ENCODE peak calls at places on chromosome 21, in four cellular contexts. F is HEK293T, E is HepG2, V is K562. S is an unnamed sample.

GRCh38 chr21:26844258-26845065 is 747 bp downstream of the ADAMTS1 start:
- DNase-seq in F (peak; percentile 48), E (no peak), V (no peak), S (no peak)

GRCh38 chr21:33402011-33402979 is 918 bp upstream of the IFNGR2 start:
- DNase-seq in F (no peak), E (no peak), V (peak; percentile 55), S (no peak)

GRCh38 chr21:26007911-26008579 is 162.5 kb downstream of the APP start:
- DNase-seq in F (no peak), E (no peak), V (no peak), S (no peak)

GRCh38 chr21:21230672-21231071 is 232.5 kb downstream of the NCAM2 start:
- DNase-seq in F (no peak), E (no peak), V (no peak), S (no peak)

GRCh38 chr21:37060296-37060695 is 12.6 kb downstream of the PIGP start:
- DNase-seq in F (peak; percentile 75), E (peak; percentile 89), V (no peak), S (no peak)

GRCh38 chr21:29892379-29892778 is 47.4 kb downstream of the GRIK1 start:
- DNase-seq in F (no peak), E (no peak), V (no peak), S (no peak)

GRCh38 chr21:36179145-36179544 is 22.5 kb downstream of the DOP1B start:
- DNase-seq in F (no peak), E (no peak), V (no peak), S (no peak)

GRCh38 chr21:29133796-29134195 is 3.4 kb downstream of the MAP3K7CL start:
- DNase-seq in F (no peak), E (no peak), V (no peak), S (no peak)

GRCh38 chr21:25660233-25660632 is 21.2 kb downstream of the JAM2 start:
- DNase-seq in F (peak; percentile 44), E (no peak), V (no peak), S (no peak)

GRCh38 chr21:36396314-36396713 is 11.1 kb downstream of the CHAF1B start:
- DNase-seq in F (no peak), E (no peak), V (no peak), S (no peak)

GRCh38 chr21:31560479-31560878 is 99.0 kb upstream of the SOD1 start:
- DNase-seq in F (no peak), E (no peak), V (no peak), S (no peak)

GRCh38 chr21:16437586-16437985 is 707.8 kb downstream of the USP25 start:
- DNase-seq in F (no peak), E (no peak), V (no peak), S (no peak)

GRCh38 chr21:46637952-46638746 is 2.7 kb downstream of the PRMT2 start:
- DNase-seq in F (no peak), E (no peak), V (peak; percentile 58), S (peak; percentile 35)

GRCh38 chr21:33943293-33943692 is 27.7 kb upstream of the ATP5PO start:
- DNase-seq in F (no peak), E (no peak), V (no peak), S (no peak)

GRCh38 chr21:29077651-29078090 is 4.2 kb upstream of the CCT8 start:
- DNase-seq in F (no peak), E (no peak), V (no peak), S (peak; percentile 45)

GRCh38 chr21:44950351-44950750 is 10.5 kb downstream of the SLX9 start:
- DNase-seq in F (no peak), E (no peak), V (no peak), S (no peak)

GRCh38 chr21:38696617-38697016 is 109.1 kb upstream of the ETS2 start:
- DNase-seq in F (no peak), E (no peak), V (no peak), S (no peak)
- TF ChIP-seq FOXK2 in F (no peak), E (no peak), V (no peak), S (no peak)

GRCh38 chr21:35100351-35100771 is 51.3 kb upstream of the RUNX1 start:
- DNase-seq in F (no peak), E (no peak), V (no peak), S (no peak)

GRCh38 chr21:35106246-35106835 is 57.2 kb upstream of the RUNX1 start:
- DNase-seq in F (no peak), E (no peak), V (peak; percentile 87), S (no peak)

GRCh38 chr21:35107520-35107919 is 58.4 kb upstream of the RUNX1 start:
- DNase-seq in F (no peak), E (no peak), V (no peak), S (no peak)

GRCh38 chr21:35099310-35099709 is 50.2 kb upstream of the RUNX1 start:
- DNase-seq in F (no peak), E (no peak), V (no peak), S (no peak)

DNA sequence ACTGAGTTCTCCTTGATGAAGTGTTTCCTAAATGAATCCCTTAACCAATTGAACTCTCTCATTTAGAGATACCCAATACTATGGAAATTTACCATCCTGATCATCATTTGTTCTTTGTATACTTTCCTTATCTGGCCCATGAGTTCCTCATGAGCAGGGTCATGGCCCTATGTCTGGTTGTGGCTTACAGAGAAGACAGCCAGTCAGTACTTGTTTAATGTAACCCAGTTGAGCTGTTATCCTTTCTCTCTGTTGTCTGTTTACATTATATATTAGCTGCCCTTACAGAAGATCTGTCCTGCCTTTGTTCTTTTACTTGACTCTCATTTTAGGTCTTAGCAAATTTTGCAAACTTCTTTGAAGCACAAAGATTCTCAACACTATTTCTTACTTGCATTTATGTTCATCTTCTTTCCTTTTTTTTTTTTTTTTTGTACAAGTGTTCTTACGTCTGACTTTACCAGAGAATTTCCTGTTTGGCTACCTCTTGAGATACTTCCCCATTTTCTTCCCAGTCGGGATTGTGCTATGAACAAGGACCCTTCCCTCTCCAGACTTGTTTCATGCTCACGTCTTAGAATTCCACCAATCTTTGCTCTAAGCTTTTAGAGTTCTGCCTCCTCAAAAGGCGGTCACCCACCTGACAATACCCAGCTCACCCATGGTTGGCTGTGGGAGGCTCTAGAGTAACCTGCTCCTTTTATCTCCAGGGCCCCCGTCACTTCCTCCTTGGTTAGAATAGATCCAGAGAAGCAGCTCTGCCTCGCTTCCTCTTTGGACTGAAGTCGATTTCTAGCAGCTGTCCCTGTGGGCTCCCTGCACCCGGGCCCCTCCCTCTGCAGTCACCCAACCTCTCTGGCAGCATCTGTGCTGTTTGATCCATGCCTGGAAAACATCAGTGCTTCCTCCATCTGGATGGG is 53.6 kb upstream of the RUNX1 start:
- DNase-seq in F (no peak), E (peak; percentile 48), V (peak; percentile 76), S (no peak)
- TF ChIP-seq FOXK2 in F (no peak), E (no peak), V (peak; percentile 78), S (no peak)

GRCh38 chr21:42123509-42123908 is 52.4 kb downstream of the UMODL1 start:
- DNase-seq in F (no peak), E (no peak), V (no peak), S (no peak)
- TF ChIP-seq FOXK2 in F (no peak), E (no peak), V (no peak), S (no peak)

GRCh38 chr21:15001773-15002647 is 62.8 kb downstream of the NRIP1 start:
- DNase-seq in F (no peak), E (no peak), V (no peak), S (peak; percentile 7)
- TF ChIP-seq FOXK2 in F (no peak), E (no peak), V (no peak), S (no peak)

DNA sequence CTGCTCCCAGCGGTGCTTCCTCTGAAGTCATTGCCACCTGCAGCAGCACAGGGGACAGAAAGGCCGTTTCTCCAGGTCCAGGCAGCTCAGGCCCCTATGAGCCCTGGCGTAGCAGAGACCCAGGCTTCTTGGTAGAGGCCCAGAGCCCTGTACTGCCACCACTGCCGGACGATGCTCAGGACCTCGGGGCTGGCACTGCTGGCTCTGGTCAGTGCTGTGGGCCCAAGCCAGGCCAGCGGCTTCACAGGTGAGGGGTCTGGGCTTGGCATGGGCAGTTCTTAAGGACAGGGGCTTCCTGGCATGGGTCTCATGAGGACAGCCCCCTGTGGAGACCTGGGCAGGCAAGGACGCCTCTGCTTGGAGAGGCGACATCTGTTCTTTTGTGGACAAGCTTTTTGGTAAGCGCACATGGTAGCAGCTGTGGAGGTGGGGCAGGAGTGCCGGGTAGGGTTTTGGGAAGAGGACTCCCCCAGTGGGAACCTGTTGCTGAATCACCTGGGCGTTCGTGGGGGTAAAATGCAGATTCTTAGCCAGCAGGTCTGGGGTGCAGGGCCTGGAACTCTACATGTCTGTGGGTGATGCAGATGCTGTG is at the start of gene UMODL1:
- DNase-seq in F (no peak), E (no peak), V (no peak), S (no peak)
- TF ChIP-seq FOXK2 in F (no peak), E (no peak), V (no peak), S (no peak)

DNA sequence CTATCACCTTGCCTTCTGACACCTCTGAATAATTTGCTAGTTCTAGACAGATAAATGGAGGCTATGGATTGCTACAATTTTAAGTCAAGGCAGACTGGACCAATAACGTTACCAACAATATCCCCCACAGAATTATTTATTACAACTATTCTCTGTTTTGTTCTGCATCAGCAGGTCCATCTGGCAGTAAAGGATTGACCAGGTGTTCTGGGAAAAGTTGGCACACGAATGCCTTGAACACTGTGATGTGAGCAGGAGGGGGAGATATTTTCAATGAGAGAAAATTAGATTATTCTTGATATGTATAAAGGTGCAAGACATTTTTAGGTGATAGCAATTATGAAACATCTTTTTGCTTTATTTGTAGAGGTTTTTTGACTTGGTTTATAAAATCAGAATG is 718.8 kb upstream of the TMPRSS15 start:
- DNase-seq in F (no peak), E (no peak), V (no peak), S (no peak)
- TF ChIP-seq FOXK2 in F (no peak), E (no peak), V (no peak), S (no peak)